ENCODE peak calls at places on chromosomes 13 and 19, in seven cellular contexts. C is cardiac muscle cell, G is GM06990, W is neural crest cell, N is PC-3, I is choroid plexus epithelial cell, Z is A673. A is an unnamed sample.
A peak's percentile ranks its signal among the peaks of the same experiment; 100 is the strongest.

GRCh38 chr13:27496006-27496405 is 45.6 kb upstream of the MTIF3 start:
- DNase-seq in C (no peak), W (no peak), Z (no peak), I (no peak), G (no peak), N (no peak), A (no peak)

GRCh38 chr13:30421093-30422055 is 919 bp upstream of the UBE2L5 start:
- DNase-seq in I (peak; percentile 78), G (peak; percentile 76), C (peak; percentile 87), N (peak; percentile 72), W (peak; percentile 51), Z (peak; percentile 70), A (no peak)

GRCh38 chr19:46391296-46392251 is 21.8 kb downstream of the CCDC8 start:
- DNase-seq in W (no peak), C (no peak), I (no peak), N (no peak), G (no peak), Z (no peak), A (no peak)

GRCh38 chr19:39531834-39532232 is 819 bp downstream of the EID2B start:
- DNase-seq in G (no peak), I (no peak), N (no peak), W (no peak), Z (no peak), C (no peak), A (no peak)

GRCh38 chr19:2820112-2820702 is 539 bp downstream of the ZNF554 start:
- DNase-seq in Z (no peak), W (peak; percentile 29), N (no peak), G (no peak), C (peak; percentile 52), I (no peak), A (peak; percentile 23)

GRCh38 chr19:39335168-39335567 is 675 bp downstream of the GMFG start:
- DNase-seq in C (no peak), N (no peak), Z (no peak), I (no peak), W (no peak), G (no peak), A (no peak)

GRCh38 chr19:1217366-1217765 is 11.8 kb downstream of the STK11 start:
- DNase-seq in W (no peak), Z (no peak), I (no peak), C (no peak), G (no peak), N (no peak), A (no peak)

GRCh38 chr13:109427695-109428094 is 358.7 kb downstream of the IRS2 start:
- DNase-seq in N (no peak), G (no peak), I (no peak), C (no peak), Z (peak; percentile 70), W (no peak), A (no peak)

GRCh38 chr13:110845520-110845919 is 69.3 kb downstream of the ANKRD10 start:
- DNase-seq in N (no peak), W (no peak), Z (no peak), C (no peak), G (no peak), I (no peak), A (no peak)

GRCh38 chr19:42397315-42398166 is 7.4 kb upstream of the CNFN start:
- DNase-seq in N (no peak), Z (no peak), W (no peak), G (no peak), C (no peak), I (no peak), A (no peak)

GRCh38 chr19:19321143-19321577 is 531 bp downstream of the MAU2 start:
- DNase-seq in Z (no peak), G (no peak), I (peak; percentile 27), C (peak; percentile 44), N (peak; percentile 29), W (no peak), A (peak; percentile 21)

GRCh38 chr13:103099894-103100293 is 33.7 kb upstream of the SLC10A2 start:
- DNase-seq in W (no peak), Z (no peak), N (no peak), I (no peak), C (no peak), G (no peak), A (no peak)

GRCh38 chr13:106569233-106570095 is 1.5 kb upstream of the ARGLU1 start:
- DNase-seq in G (no peak), Z (no peak), I (no peak), C (no peak), W (no peak), N (peak; percentile 8), A (no peak)

GRCh38 chr13:102825921-102826706 is 19.7 kb upstream of the ERCC5 start:
- DNase-seq in I (peak; percentile 96), Z (peak; percentile 91), C (no peak), W (no peak), N (peak; percentile 79), G (no peak), A (no peak)

GRCh38 chr13:41231786-41232185 is 31.6 kb downstream of the MTRF1 start:
- DNase-seq in Z (no peak), I (peak; percentile 59), G (no peak), N (no peak), W (no peak), C (peak; percentile 1), A (no peak)

GRCh38 chr19:45160870-45161714 is at the start of gene NKPD1:
- DNase-seq in C (no peak), G (no peak), Z (no peak), I (no peak), N (peak; percentile 58), W (no peak), A (no peak)

GRCh38 chr19:2354670-2355069 is 5.4 kb upstream of the TMPRSS9 start:
- DNase-seq in I (no peak), C (no peak), G (no peak), W (no peak), Z (no peak), N (no peak), A (no peak)

GRCh38 chr13:63044617-63045016 is 1629.0 kb upstream of the PCDH20 start:
- DNase-seq in Z (no peak), W (no peak), G (no peak), N (no peak), C (peak; percentile 67), I (no peak), A (no peak)

GRCh38 chr13:63050287-63050686 is 1634.6 kb upstream of the PCDH20 start:
- DNase-seq in G (no peak), W (no peak), C (no peak), Z (no peak), I (no peak), N (no peak), A (no peak)

GRCh38 chr13:63048648-63049047 is 1633.0 kb upstream of the PCDH20 start:
- DNase-seq in G (no peak), Z (peak; percentile 28), C (no peak), N (peak; percentile 12), I (peak; percentile 25), W (no peak), A (no peak)
- TF ChIP-seq CTCF in G (no peak), Z (peak; percentile 50), C (no peak), N (peak; percentile 32), I (peak; percentile 50), W (peak; percentile 42), A (no peak)

GRCh38 chr19:54430306-54431254 is 15.3 kb downstream of the TTYH1 start:
- DNase-seq in W (peak; percentile 74), G (no peak), C (peak; percentile 89), Z (peak; percentile 81), N (peak; percentile 74), I (peak; percentile 52), A (no peak)
- TF ChIP-seq CTCF in W (peak; percentile 52), G (no peak), C (peak; percentile 8), Z (peak; percentile 54), N (peak; percentile 53), I (peak; percentile 15), A (no peak)

GRCh38 chr19:53947624-53948023 is 15.1 kb upstream of the CACNG8 start:
- DNase-seq in G (no peak), Z (peak; percentile 43), C (no peak), N (peak; percentile 23), W (no peak), I (no peak), A (no peak)
- TF ChIP-seq CTCF in G (no peak), Z (peak; percentile 53), C (peak; percentile 31), N (peak; percentile 48), W (peak; percentile 22), I (peak; percentile 18), A (no peak)

DNA sequence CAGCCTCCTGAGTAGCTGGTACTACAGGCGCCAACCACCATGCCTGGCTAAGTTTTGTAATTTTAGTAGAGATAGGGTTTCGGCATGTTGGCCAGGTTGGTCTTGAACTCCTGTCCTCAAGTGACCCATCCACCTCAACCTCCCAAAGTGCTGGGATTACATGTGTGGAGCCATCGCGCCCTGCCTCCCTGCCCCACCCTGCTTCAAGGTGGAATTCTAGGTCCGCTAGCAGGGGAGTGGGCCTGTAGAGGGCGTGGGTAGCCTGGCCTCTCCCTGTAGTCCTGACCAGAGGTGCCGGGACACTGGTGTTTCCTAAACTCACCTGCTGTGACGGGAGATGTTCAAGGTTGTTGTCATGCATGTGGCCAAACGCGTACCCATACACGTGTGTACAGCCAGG is 398 bp downstream of the SLC25A41 start:
- DNase-seq in N (no peak), W (no peak), Z (no peak), C (no peak), G (no peak), I (no peak), A (no peak)
- TF ChIP-seq CTCF in N (no peak), W (no peak), Z (no peak), C (no peak), G (no peak), I (no peak), A (no peak)

GRCh38 chr19:49272204-49272603 is 52.8 kb downstream of the SLC6A16 start:
- DNase-seq in W (no peak), G (no peak), I (peak; percentile 30), C (no peak), N (peak; percentile 81), Z (peak; percentile 22), A (no peak)

DNA sequence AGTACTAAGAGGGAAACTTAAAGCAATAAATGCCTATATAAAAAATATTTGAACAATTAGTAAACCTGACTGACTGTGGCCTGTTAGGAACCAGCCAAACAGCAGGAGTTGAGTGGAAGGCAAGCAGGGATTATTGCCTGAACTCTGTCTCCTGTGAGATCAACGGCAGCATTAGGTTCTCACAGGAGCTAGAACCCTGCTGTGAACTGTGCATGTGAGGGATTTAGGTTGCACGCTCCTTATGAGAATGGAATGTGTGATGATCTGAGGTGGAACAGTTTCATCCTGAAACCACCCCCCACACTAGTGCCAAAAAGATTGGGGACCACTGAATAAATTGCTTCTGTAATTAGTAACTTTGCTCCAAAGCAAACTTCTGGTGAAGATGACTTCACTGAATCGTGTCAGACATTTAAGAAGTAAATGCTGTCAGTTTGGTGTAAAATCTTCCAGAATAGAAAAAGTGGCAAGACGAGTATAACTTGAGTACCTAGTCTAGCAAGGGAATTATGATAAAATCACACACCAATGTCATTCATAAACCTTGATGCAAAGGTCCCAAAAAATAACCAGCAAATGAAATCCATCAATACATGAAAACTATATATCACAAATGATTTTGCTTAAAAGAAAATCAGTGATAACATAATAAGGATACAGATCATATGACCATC is 53.8 kb downstream of the SLC6A16 start:
- DNase-seq in W (no peak), I (peak; percentile 56), C (no peak), N (no peak), G (no peak), Z (no peak), A (no peak)
- TF ChIP-seq CTCF in W (no peak), I (no peak), C (no peak), N (no peak), G (no peak), Z (no peak), A (no peak)

A was measured in natural killer cell.